ENCODE peak calls at places on chromosomes 1 and 21, in four cellular contexts. H, K, L and Y are unnamed samples.

GRCh38 chr21:31317688-31318087 is 26.4 kb downstream of the TIAM1 start:
- DNase-seq in H (no peak), K (no peak), L (no peak), Y (no peak)

GRCh38 chr1:2645776-2646175 is 13.0 kb upstream of the MMEL1 start:
- DNase-seq in H (no peak), K (no peak), L (no peak), Y (no peak)

GRCh38 chr1:96562094-96562493 is 159.5 kb upstream of the PTBP2 start:
- DNase-seq in H (no peak), K (no peak), L (no peak), Y (no peak)

GRCh38 chr1:182101415-182102041 is 40.0 kb upstream of the ZNF648 start:
- DNase-seq in H (no peak), K (peak), L (peak), Y (no peak)

GRCh38 chr1:2044510-2045319 is 5.5 kb upstream of the PRKCZ start:
- DNase-seq in H (peak), K (peak), L (peak), Y (peak)

GRCh38 chr21:34054259-34054658 is 19.1 kb upstream of the MRPS6 start:
- DNase-seq in H (no peak), K (no peak), L (no peak), Y (no peak)

GRCh38 chr1:24920155-24920925 is 9.7 kb downstream of the RUNX3 start:
- DNase-seq in H (no peak), K (no peak), L (no peak), Y (no peak)

GRCh38 chr1:86325264-86325663 is 70.9 kb downstream of the ODF2L start:
- DNase-seq in H (no peak), K (no peak), L (no peak), Y (no peak)

GRCh38 chr1:11794446-11795237 is 11.1 kb downstream of the MTHFR start:
- DNase-seq in H (no peak), K (no peak), L (no peak), Y (no peak)

GRCh38 chr1:12771186-12771585 is 2.4 kb upstream of the PRAMEF12 start:
- DNase-seq in H (no peak), K (no peak), L (no peak), Y (no peak)

GRCh38 chr1:200048244-200048643 is 20.7 kb downstream of the NR5A2 start:
- DNase-seq in H (no peak), K (no peak), L (no peak), Y (no peak)

GRCh38 chr1:21337931-21338567 is 47.8 kb upstream of the ECE1 start:
- DNase-seq in H (peak), K (no peak), L (no peak), Y (no peak)

GRCh38 chr1:3618576-3618903 is 6.3 kb upstream of the TPRG1L start:
- DNase-seq in H (no peak), K (no peak), L (no peak), Y (no peak)

GRCh38 chr1:166141969-166142368 is 24.8 kb downstream of the FAM78B start:
- DNase-seq in H (no peak), K (no peak), L (no peak), Y (no peak)
- TF ChIP-seq CTCF in H (no peak), K (no peak), L (no peak), Y (no peak)

GRCh38 chr1:28642847-28643635 is at the start of gene TAF12:
- DNase-seq in H (peak), K (peak), L (peak), Y (peak)
- TF ChIP-seq CTCF in H (peak), K (no peak), L (peak), Y (peak)

GRCh38 chr1:180502361-180503273 is at the start of gene ACBD6:
- DNase-seq in H (peak), K (peak), L (peak), Y (peak)
- TF ChIP-seq CTCF in H (no peak), K (peak), L (no peak), Y (peak)

GRCh38 chr1:72282690-72283203 is 408 bp upstream of the NEGR1 start:
- DNase-seq in H (peak), K (peak), L (peak), Y (peak)

GRCh38 chr1:72284084-72284397 is 1.7 kb upstream of the NEGR1 start:
- DNase-seq in H (peak), K (no peak), L (peak), Y (no peak)

GRCh38 chr1:72283204-72284083 is 1.1 kb upstream of the NEGR1 start:
- DNase-seq in H (peak), K (peak), L (peak), Y (peak)

GRCh38 chr1:72285074-72285425 is 2.7 kb upstream of the NEGR1 start:
- DNase-seq in H (no peak), K (no peak), L (no peak), Y (no peak)

GRCh38 chr1:72284398-72285073 is 2.2 kb upstream of the NEGR1 start:
- DNase-seq in H (no peak), K (peak), L (peak), Y (no peak)
- TF ChIP-seq CTCF in H (no peak), K (peak), L (no peak), Y (peak)

DNA sequence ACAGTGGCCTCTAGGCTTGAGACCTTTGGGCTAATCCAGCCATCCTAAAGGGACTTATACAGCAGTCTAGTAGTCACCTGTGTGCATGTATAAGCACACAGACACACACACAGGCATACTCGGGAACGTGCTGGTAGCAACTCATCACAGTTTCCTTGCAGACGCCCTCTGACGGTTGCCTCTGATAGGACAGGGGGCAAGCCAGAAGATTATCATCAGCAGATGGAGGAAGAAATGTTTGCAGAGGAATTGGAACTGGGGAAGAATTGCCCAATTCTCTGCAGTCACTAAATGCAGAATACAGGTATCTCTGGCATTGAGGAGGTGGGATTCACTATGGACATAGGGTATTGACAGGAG is 222.2 kb downstream of the C1orf94 start:
- DNase-seq in H (no peak), K (no peak), L (no peak), Y (no peak)
- TF ChIP-seq CTCF in H (no peak), K (peak), L (no peak), Y (peak)

DNA sequence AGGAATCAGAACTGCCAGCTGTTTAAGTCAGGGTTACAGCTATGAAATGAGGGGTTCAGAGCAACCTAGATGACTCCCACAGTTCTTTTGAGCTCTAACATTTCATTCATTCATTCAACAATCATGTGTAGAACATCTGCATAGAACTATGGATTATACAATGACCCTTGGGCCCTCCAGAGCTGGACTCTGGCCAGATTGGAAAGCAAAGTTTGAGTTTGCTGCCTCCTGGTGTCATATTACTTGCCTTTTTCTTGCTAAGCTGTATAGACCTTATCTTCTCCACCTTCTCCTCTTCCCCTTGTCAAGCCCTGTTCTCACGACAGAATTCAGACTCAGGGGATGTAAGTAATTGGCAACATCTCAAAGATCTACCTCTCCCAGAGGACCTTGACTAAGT is 4.0 kb downstream of the CASQ2 start:
- DNase-seq in H (peak), K (no peak), L (peak), Y (no peak)
- TF ChIP-seq CTCF in H (peak), K (peak), L (peak), Y (peak)

DNA sequence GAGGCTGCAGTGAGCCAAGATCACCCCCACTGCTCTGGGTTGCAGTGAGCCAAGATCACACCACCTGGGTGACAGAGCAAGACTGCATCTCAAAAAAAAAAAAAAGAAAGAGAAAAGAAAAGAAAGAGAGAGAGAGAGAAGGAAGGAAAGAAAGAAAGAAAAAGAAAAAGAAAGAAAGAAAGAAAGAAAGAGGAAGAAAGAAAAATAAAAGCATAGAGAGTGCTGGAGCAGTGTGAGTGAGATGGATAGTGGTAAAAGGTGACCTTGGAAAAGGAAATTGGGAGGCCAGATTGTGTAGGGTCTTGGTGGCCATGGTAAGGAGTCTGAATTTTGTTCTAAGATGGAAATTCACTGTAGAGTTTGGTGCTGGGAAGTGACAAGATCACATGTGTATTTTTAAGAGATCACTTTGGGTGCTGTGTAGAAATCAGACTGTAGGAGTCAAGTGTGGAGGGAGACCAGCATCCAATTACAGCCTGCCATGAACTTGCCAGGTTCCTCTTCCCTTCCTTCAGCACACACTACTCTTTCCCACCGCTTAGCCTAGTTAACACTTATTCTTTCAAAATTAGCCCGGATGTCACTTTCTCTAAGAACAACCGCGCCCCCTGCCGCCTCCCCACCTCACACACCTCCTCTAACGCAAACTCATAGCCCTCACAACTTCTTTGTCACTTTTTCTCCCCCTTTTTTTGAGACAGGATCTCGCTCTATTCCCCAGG is 17.9 kb downstream of the MTX1 start:
- DNase-seq in H (peak), K (no peak), L (peak), Y (no peak)
- TF ChIP-seq CTCF in H (peak), K (peak), L (peak), Y (peak)

GRCh38 chr1:18575620-18576019 is 55.0 kb upstream of the PAX7 start:
- DNase-seq in H (no peak), K (peak), L (peak), Y (peak)
- TF ChIP-seq CTCF in H (peak), K (peak), L (peak), Y (peak)